ENCODE peak calls at places on chromosomes 6 and 20, in nine cellular contexts. T is uterus; E is CD8-positive, alpha-beta T cell; S is spleen; Y is fibroblast of lung; D is thyroid gland; G is aorta; X is endothelial cell of umbilical vein; A is effector memory CD4-positive, alpha-beta T cell. H is an unnamed sample.
A peak's percentile ranks its signal among the peaks of the same experiment; 100 is the strongest.

GRCh38 chr6:127963495-127963894 is 62.6 kb upstream of the THEMIS start:
- DNase-seq in Y (no peak), T (no peak), S (no peak), G (no peak), A (no peak), X (no peak), E (no peak), D (no peak), H (no peak)

GRCh38 chr6:101268541-101268940 is 125.0 kb upstream of the GRIK2 start:
- DNase-seq in D (no peak), Y (no peak), T (no peak), S (no peak), E (no peak), A (no peak), G (no peak), X (no peak), H (no peak)

GRCh38 chr20:36582322-36582721 is 8.9 kb downstream of the TGIF2 start:
- DNase-seq in E (peak; percentile 49), A (no peak), T (no peak), D (no peak), G (no peak), S (no peak), X (no peak), Y (no peak), H (no peak)

GRCh38 chr6:27478141-27478705 is 5.3 kb upstream of the ZNF184 start:
- DNase-seq in Y (peak; percentile 29), E (no peak), X (no peak), A (no peak), D (no peak), S (no peak), T (peak; percentile 19), G (no peak), H (no peak)

GRCh38 chr20:11003341-11003740 is 329.5 kb upstream of the JAG1 start:
- DNase-seq in A (no peak), S (no peak), D (no peak), X (no peak), Y (no peak), E (no peak), G (no peak), T (no peak), H (no peak)

GRCh38 chr20:60718743-60719142 is 533.3 kb upstream of the CDH4 start:
- DNase-seq in Y (no peak), E (no peak), D (no peak), X (no peak), S (no peak), A (no peak), G (no peak), T (no peak), H (peak; percentile 39)

GRCh38 chr20:61205769-61206168 is 46.3 kb upstream of the CDH4 start:
- DNase-seq in D (no peak), X (no peak), Y (no peak), E (no peak), A (no peak), T (no peak), S (no peak), G (no peak), H (no peak)

GRCh38 chr6:113178349-113178748 is 678.8 kb upstream of the MARCKS start:
- DNase-seq in S (no peak), A (no peak), D (no peak), E (no peak), Y (peak; percentile 63), T (no peak), G (no peak), X (peak; percentile 39), H (no peak)

GRCh38 chr6:118862443-118862842 is 31.5 kb upstream of the ASF1A start:
- DNase-seq in Y (no peak), E (no peak), A (no peak), T (no peak), D (no peak), X (no peak), G (no peak), S (no peak), H (no peak)
- H3K4me1 ChIP-seq in Y (no peaks in the 10 kb centered on the region), E (peaks cover 13% of the 10 kb centered on the region), A (peaks cover 8% of the 10 kb centered on the region), T (no peaks in the 10 kb centered on the region), D (peaks cover 12% of the 10 kb centered on the region), X (no peaks in the 10 kb centered on the region), G (peaks cover 5% of the 10 kb centered on the region), S (no peaks in the 10 kb centered on the region), H (no peaks in the 10 kb centered on the region)

DNA sequence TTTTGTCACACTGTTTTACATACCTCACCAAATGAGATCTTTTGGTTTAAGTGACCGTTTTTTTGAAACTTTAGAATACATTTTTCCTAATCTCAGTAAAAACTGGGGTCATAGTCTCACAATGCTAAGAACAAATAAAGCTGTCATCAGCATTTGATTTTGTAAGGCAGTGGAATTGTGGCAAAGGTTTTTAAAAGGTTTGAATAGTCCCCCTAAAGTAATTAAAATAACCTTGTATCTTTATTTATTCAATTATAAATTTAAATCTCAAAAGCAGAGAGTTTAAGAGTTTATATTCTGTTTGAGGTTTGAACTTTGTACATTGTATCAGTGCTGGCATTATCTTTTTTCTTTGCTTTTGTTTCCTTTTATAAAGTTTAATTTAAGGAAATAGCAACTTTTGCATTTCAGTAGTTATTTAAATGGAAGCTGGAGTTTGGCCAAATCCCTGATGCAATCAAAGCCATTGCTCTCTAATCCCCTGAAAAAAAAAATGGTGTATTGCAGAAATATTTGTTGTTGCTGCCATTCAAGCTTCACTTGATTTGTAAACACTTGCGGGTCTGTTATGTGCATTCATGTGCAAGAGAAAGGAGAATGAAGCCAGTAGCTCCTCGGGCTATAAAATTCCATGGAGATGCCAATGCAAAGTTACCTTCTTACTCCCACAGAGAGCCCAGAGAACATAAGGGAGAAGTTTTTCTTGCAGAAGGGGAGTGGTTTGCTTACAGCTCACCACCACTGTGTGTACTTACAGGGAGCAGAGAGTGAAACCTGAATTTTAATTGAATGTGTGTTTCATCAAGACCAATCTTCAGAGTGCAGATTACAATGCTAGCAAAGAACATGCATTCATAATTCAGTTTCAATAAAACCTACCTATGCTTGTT is 391.8 kb downstream of the ARHGAP18 start:
- DNase-seq in D (no peak), S (no peak), X (peak; percentile 16), T (peak; percentile 21), G (no peak), E (no peak), A (no peak), Y (peak; percentile 47), H (peak; percentile 55)
- H3K4me3 ChIP-seq in D (no peak overlapping the region), S (no peak overlapping the region), X (no peak overlapping the region), T (no peak overlapping the region), G (no peak overlapping the region), E (no peak overlapping the region), A (no peak overlapping the region), Y (no peak overlapping the region), H (no peak overlapping the region)

DNA sequence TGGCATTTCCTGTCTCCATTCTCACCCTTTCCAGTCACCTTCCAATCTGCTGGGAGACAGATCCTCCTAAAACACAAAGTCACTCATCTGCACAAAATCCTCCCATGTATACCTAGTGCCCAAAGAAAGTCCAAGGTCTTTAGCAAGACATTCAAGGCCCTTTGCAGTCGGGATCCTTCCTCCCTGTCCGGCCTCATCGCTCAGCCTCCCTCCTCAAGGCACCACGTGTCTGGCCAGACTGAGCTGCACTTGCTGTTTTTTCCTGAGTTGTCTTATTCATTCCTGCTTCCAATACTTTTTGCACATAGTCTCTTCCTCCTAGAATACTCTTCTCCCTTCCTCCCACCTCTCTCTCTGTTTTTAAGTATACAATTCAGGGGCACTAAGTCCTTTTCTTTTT is 1.4 kb downstream of the TRIM15 start:
- DNase-seq in D (no peak), A (no peak), Y (no peak), G (no peak), S (no peak), X (no peak), E (no peak), T (no peak), H (no peak)
- H3K27ac ChIP-seq in D (no peak overlapping the region), A (no peak overlapping the region), Y (no peak overlapping the region), G (no peak overlapping the region), S (no peak overlapping the region), X (no peak overlapping the region), E (no peak overlapping the region), T (no peak overlapping the region), H (no peak overlapping the region)

DNA sequence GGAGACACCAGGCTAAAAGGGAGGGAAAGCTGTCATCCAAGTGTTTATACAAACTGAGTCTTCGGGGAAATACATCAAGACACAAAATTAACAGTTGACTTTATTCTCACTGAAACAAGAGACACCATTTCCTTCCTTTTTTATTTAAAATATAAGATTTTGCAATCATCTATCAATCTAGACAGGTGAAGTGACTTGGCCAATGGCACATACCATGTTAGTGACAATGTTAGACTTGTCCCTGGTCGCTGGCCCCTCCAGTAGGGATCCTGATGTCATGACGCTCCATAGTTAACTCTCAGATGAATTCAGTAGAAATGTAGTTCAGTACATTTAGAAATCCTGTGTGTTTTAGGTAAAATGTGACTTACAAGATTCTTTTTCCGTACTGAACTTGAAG is 2.9 kb downstream of the SASH1 start:
- DNase-seq in A (no peak), G (no peak), S (no peak), X (no peak), D (no peak), E (no peak), T (no peak), Y (no peak), H (no peak)
- H3K4me1 ChIP-seq in A (peaks cover 4% of the 10 kb centered on the region), G (peaks cover 5% of the 10 kb centered on the region), S (no peaks in the 10 kb centered on the region), X (peaks cover 57% of the 10 kb centered on the region), D (peaks cover 57% of the 10 kb centered on the region), E (peaks cover 3% of the 10 kb centered on the region), T (no peaks in the 10 kb centered on the region), Y (peaks cover 7% of the 10 kb centered on the region), H (peaks cover 10% of the 10 kb centered on the region)

GRCh38 chr6:131948692-131949614 is 2.2 kb downstream of the CCN2 start:
- DNase-seq in X (peak; percentile 80), S (no peak), Y (peak; percentile 84), A (no peak), D (peak; percentile 16), T (peak; percentile 58), G (no peak), E (no peak), H (no peak)
- H3K4me3 ChIP-seq in X (peak overlapping the region; percentile 93), S (peak overlapping the region; percentile 59), Y (peak overlapping the region; percentile 99), A (no peak overlapping the region), D (no peak overlapping the region), T (peak overlapping the region; percentile 78), G (peak overlapping the region; percentile 72), E (no peak overlapping the region), H (peak overlapping the region; percentile 0)

DNA sequence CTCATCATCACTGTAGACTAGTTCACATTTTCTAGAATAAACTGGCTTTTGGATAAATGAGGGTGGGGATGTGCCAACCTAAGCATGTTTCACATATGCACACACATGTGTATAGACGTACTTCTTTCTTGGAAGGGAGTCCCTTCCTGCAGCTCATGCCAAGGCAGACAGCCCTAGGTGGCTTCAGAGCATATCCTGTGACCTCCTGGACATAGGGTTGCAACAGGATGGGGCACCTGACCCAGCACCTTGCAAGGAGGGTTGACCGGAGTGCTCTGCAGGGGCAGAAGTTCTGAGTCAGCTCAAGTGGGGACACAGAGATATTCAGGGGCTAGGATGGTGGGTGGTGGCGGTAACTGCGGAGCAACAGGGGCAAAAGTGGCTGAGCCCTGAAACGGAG is 68.6 kb upstream of the RALGAPA2 start:
- DNase-seq in A (no peak), Y (no peak), X (no peak), S (no peak), T (no peak), G (no peak), D (no peak), E (no peak), H (no peak)
- H3K27ac ChIP-seq in A (no peak overlapping the region), Y (no peak overlapping the region), X (no peak overlapping the region), S (no peak overlapping the region), T (no peak overlapping the region), G (no peak overlapping the region), D (peak overlapping the region; percentile 45), E (no peak overlapping the region), H (no peak overlapping the region)

H was measured in iPS DF 6.9.